ENCODE peak calls at places on chromosome 22, in seven cellular contexts. I is upper lobe of right lung; S is coronary artery; R is breast epithelium; U is CD8-positive, alpha-beta T cell; P is A673; A is retinal pigment epithelial cell. M is an unnamed sample.

GRCh38 chr22:43823353-43823908 is 11.3 kb upstream of the EFCAB6 start:
- DNase-seq in U (no peak), A (no peak), S (peak; percentile 49), I (peak; percentile 82), R (no peak), P (no peak), M (no peak)

GRCh38 chr22:23075050-23075449 is 4.7 kb downstream of the GNAZ start:
- DNase-seq in I (peak; percentile 55), R (no peak), P (no peak), S (no peak), A (no peak), U (no peak), M (no peak)

GRCh38 chr22:43313497-43314474 is 29.4 kb downstream of the SCUBE1 start:
- DNase-seq in P (peak; percentile 85), A (peak; percentile 38), U (no peak), R (no peak), S (no peak), I (no peak), M (peak; percentile 84)

GRCh38 chr22:24450600-24450999 is 23.2 kb downstream of the ADORA2A start:
- DNase-seq in S (peak; percentile 46), A (peak; percentile 29), I (no peak), R (no peak), P (peak; percentile 99), U (no peak), M (no peak)

GRCh38 chr22:29014773-29015172 is 46.9 kb downstream of the C22orf31 start:
- DNase-seq in P (no peak), R (no peak), S (no peak), I (no peak), U (no peak), A (no peak), M (no peak)

GRCh38 chr22:31947296-31947695 is 3.0 kb downstream of the YWHAH start:
- DNase-seq in A (no peak), U (no peak), P (no peak), S (no peak), I (no peak), R (no peak), M (no peak)

GRCh38 chr22:38982008-38982927 is at the start of gene APOBEC3B:
- DNase-seq in R (peak; percentile 84), A (peak; percentile 83), P (peak; percentile 81), I (peak; percentile 79), U (peak; percentile 57), S (peak; percentile 89), M (peak; percentile 88)

GRCh38 chr22:38755155-38755910 is 465 bp downstream of the SUN2 start:
- DNase-seq in P (peak; percentile 63), R (peak; percentile 90), S (peak; percentile 98), U (no peak), A (no peak), I (peak; percentile 98), M (peak; percentile 85)

GRCh38 chr22:32992821-32993220 is 65.4 kb downstream of the SYN3 start:
- DNase-seq in U (no peak), I (no peak), R (no peak), A (no peak), P (no peak), S (no peak), M (no peak)

GRCh38 chr22:32995335-32995734 is 62.8 kb downstream of the SYN3 start:
- DNase-seq in P (no peak), U (no peak), R (no peak), I (no peak), A (no peak), S (no peak), M (no peak)

GRCh38 chr22:32994921-32995320 is 63.3 kb downstream of the SYN3 start:
- DNase-seq in U (no peak), S (no peak), P (no peak), I (no peak), R (no peak), A (no peak), M (no peak)

GRCh38 chr22:32996276-32996675 is 61.9 kb downstream of the SYN3 start:
- DNase-seq in I (no peak), P (no peak), A (no peak), S (no peak), U (no peak), R (no peak), M (no peak)

DNA sequence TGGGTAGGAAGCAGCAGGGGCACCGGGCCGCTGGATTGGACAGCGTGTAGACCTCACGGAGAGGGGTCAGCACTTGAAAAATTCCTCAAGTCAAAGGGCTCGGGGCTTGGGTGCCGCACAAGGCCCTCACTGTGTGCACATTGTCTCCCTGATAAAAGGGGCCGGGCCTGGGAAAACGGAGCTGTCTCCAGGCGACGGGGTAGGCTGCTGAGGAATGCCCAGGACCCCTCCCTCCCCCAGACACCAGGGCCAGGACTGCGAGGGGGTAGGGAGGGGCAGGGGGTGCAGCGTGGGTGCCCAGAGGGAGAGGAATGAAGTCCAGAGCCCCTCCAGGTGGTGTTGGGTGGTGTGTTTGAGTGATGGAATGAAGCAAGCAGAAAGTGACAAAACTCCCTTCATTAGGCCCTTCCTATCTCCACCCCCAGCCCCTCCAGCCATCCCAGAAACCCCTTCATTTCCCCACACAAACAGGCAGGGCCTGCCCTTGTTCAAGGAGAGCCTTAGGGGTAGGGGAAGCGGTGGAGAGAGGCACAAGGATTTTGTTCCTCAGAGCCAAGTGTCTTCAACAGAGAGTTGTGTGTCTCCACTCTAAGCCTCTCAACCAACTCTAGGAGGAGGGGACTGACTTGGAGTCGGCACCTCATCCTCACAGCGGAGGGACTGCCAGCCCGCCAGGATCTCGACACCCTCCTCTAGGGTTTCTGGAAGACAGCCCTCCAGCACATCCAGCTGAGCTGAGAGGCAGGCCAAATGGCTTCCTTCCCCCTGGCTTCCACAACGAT is 63.9 kb downstream of the SYN3 start:
- DNase-seq in S (no peak), R (no peak), I (no peak), U (no peak), A (no peak), P (no peak), M (no peak)
- TF ChIP-seq CTCF in S (no peak), R (no peak), I (no peak), U (no peak), A (no peak), P (no peak), M (no peak)

GRCh38 chr22:46288846-46289243 is 7.8 kb upstream of the GTSE1 start:
- DNase-seq in I (no peak), R (no peak), A (no peak), S (no peak), U (no peak), P (no peak), M (no peak)

GRCh38 chr22:46286006-46286405 is 10.7 kb upstream of the GTSE1 start:
- DNase-seq in S (no peak), R (no peak), P (no peak), I (no peak), U (no peak), A (no peak), M (no peak)

GRCh38 chr22:46286941-46287872 is 9.5 kb upstream of the GTSE1 start:
- DNase-seq in A (no peak), R (no peak), S (no peak), U (no peak), P (no peak), I (no peak), M (no peak)

GRCh38 chr22:46289244-46289891 is 7.3 kb upstream of the GTSE1 start:
- DNase-seq in S (no peak), U (no peak), P (no peak), R (no peak), A (no peak), I (no peak), M (no peak)

GRCh38 chr22:46287873-46288751 is 8.6 kb upstream of the GTSE1 start:
- DNase-seq in P (no peak), S (no peak), I (peak; percentile 76), A (no peak), R (no peak), U (peak; percentile 21), M (no peak)
- H3K4me3 ChIP-seq in P (no peak overlapping the region), S (peak overlapping the region; percentile 32), I (peak overlapping the region; percentile 42), A (no peak overlapping the region), R (peak overlapping the region; percentile 16), U (no peak overlapping the region), M (no peak overlapping the region)

GRCh38 chr22:35839811-35840739 is 122.4 kb downstream of the APOL5 start:
- DNase-seq in A (peak; percentile 81), I (peak; percentile 91), R (peak; percentile 68), S (peak; percentile 91), P (peak; percentile 99), U (no peak), M (peak; percentile 63)

GRCh38 chr22:35841907-35842518 is 124.3 kb downstream of the APOL5 start:
- DNase-seq in S (no peak), A (no peak), U (no peak), P (no peak), I (no peak), R (no peak), M (no peak)

GRCh38 chr22:35835998-35836691 is 118.5 kb downstream of the APOL5 start:
- DNase-seq in R (no peak), I (no peak), U (no peak), P (peak; percentile 71), A (peak; percentile 54), S (no peak), M (peak; percentile 20)

GRCh38 chr22:35837328-35837727 is 119.7 kb downstream of the APOL5 start:
- DNase-seq in U (no peak), S (no peak), R (no peak), A (no peak), I (no peak), P (no peak), M (no peak)

GRCh38 chr22:35838849-35839646 is 121.4 kb downstream of the APOL5 start:
- DNase-seq in I (no peak), R (no peak), P (peak; percentile 79), S (no peak), U (no peak), A (no peak), M (peak; percentile 57)
- TF ChIP-seq CTCF in I (peak; percentile 36), R (no peak), P (peak; percentile 58), S (no peak), U (no peak), A (peak; percentile 48), M (no peak)

GRCh38 chr22:50015451-50016307 is 3.1 kb upstream of the IL17REL start:
- DNase-seq in R (no peak), I (peak; percentile 54), A (no peak), P (no peak), U (no peak), S (peak; percentile 65), M (no peak)

GRCh38 chr22:50017701-50018224 is 5.2 kb upstream of the IL17REL start:
- DNase-seq in S (no peak), R (no peak), A (no peak), P (no peak), I (no peak), U (no peak), M (no peak)

GRCh38 chr22:50016308-50016987 is 3.9 kb upstream of the IL17REL start:
- DNase-seq in P (no peak), R (no peak), S (peak; percentile 68), U (no peak), I (peak; percentile 62), A (no peak), M (no peak)

GRCh38 chr22:50018608-50019291 is 6.2 kb upstream of the IL17REL start:
- DNase-seq in I (no peak), P (no peak), R (no peak), U (no peak), S (no peak), A (no peak), M (no peak)

DNA sequence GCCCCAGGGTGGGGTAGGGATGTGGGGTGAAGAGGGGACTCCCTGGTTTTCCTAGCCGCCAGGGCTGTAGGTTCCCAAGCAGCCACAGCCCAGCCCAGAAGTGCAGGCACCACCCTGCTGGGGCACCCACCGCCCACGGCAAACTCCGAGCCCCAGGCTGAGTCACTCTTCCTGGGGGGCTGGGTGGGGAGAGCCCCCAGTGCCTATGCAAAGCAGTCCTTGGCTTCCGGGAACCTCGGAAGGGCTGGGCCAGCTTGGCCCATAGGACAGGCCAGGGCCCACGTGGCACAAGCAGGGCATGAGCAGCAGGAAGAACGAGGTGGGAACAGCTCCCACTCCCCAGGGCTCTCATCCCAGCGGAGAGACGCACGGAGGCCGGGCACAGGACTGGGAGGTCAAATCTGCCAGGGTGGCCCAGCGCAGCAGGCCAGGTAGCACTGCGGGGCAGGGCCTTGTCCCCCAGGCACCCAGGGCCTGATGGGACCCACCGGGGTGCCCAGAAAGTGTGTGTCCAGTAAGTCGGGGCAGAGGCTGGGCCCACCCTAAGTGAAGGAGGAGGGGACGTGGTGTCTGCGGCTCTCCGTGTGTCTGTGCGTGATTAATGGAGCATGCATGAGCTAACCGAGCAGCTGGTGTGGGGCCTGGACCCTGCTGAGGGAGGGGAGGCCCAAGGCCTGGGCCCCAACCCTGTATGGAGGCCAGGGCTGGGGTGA is 4.6 kb upstream of the IL17REL start:
- DNase-seq in U (no peak), P (no peak), I (no peak), A (no peak), S (peak; percentile 57), R (no peak), M (no peak)
- H3K4me3 ChIP-seq in U (no peak overlapping the region), P (no peak overlapping the region), I (no peak overlapping the region), A (no peak overlapping the region), S (no peak overlapping the region), R (no peak overlapping the region), M (no peak overlapping the region)